ENCODE peak calls at places on chromosomes 1 and 21, in eight cellular contexts. W is K562, Q is AG09319, H is body of pancreas, K is sigmoid colon, X is fibroblast of pulmonary artery, U is fibroblast of the aortic adventitia, Y is GM13977. G is an unnamed sample.

GRCh38 chr1:165352442-165353293 is 3.8 kb downstream of the LMX1A start:
- DNase-seq in W (no peak), Q (no peak), H (no peak), K (no peak), X (no peak), U (no peak), Y (no peak), G (no peak)

GRCh38 chr1:92240034-92240433 is 22.3 kb downstream of the C1orf146 start:
- DNase-seq in W (no peak), Q (no peak), H (no peak), K (no peak), X (no peak), U (no peak), Y (no peak), G (no peak)

GRCh38 chr21:42061195-42061865 is 9.8 kb upstream of the UMODL1 start:
- DNase-seq in W (no peak), Q (no peak), H (peak), K (peak), X (no peak), U (no peak), Y (peak), G (peak)

GRCh38 chr1:151166506-151166956 is 587 bp downstream of the SCNM1 start:
- DNase-seq in W (no peak), Q (no peak), H (no peak), K (peak), X (peak), U (peak), Y (no peak), G (peak)

GRCh38 chr1:230176871-230177411 is 109.9 kb downstream of the GALNT2 start:
- DNase-seq in W (peak), Q (no peak), H (peak), K (peak), X (peak), U (peak), Y (no peak), G (peak)

GRCh38 chr1:2585318-2586092 is 1.1 kb upstream of the PRXL2B start:
- DNase-seq in W (peak), Q (no peak), H (peak), K (peak), X (peak), U (peak), Y (peak), G (peak)

GRCh38 chr1:240254006-240254405 is 162.3 kb downstream of the FMN2 start:
- DNase-seq in W (no peak), Q (no peak), H (no peak), K (no peak), X (no peak), U (no peak), Y (no peak), G (no peak)

GRCh38 chr1:150387200-150387599 is 23.3 kb downstream of the RPRD2 start:
- DNase-seq in W (no peak), Q (no peak), H (no peak), K (no peak), X (no peak), U (no peak), Y (no peak), G (no peak)

GRCh38 chr1:180040034-180040433 is 85.4 kb downstream of the CEP350 start:
- DNase-seq in W (no peak), Q (no peak), H (no peak), K (no peak), X (peak), U (peak), Y (no peak), G (peak)

GRCh38 chr1:52669696-52670095 is 28.5 kb downstream of the COA7 start:
- DNase-seq in W (no peak), Q (no peak), H (no peak), K (no peak), X (peak), U (peak), Y (no peak), G (no peak)

GRCh38 chr1:68384321-68384813 is 65.4 kb downstream of the RPE65 start:
- DNase-seq in W (peak), Q (peak), H (peak), K (no peak), X (peak), U (peak), Y (no peak), G (peak)

GRCh38 chr1:221751267-221751887 is 9.5 kb upstream of the DUSP10 start:
- DNase-seq in W (no peak), Q (no peak), H (no peak), K (no peak), X (no peak), U (no peak), Y (no peak), G (no peak)

GRCh38 chr1:42682739-42683529 is 716 bp downstream of the YBX1 start:
- DNase-seq in W (peak), Q (peak), H (peak), K (peak), X (peak), U (peak), Y (peak), G (peak)

GRCh38 chr1:161071886-161072371 is 2.2 kb upstream of the ARHGAP30 start:
- DNase-seq in W (peak), Q (peak), H (peak), K (no peak), X (peak), U (peak), Y (peak), G (peak)

GRCh38 chr1:40757084-40757483 is 26.5 kb upstream of the KCNQ4 start:
- DNase-seq in W (no peak), Q (no peak), H (no peak), K (no peak), X (no peak), U (no peak), Y (no peak), G (no peak)

GRCh38 chr1:228827026-228827425 is 91.7 kb downstream of the RHOU start:
- DNase-seq in W (no peak), Q (no peak), H (no peak), K (no peak), X (peak), U (no peak), Y (no peak), G (no peak)

GRCh38 chr1:53367503-53368313 is 39.8 kb upstream of the LRP8 start:
- DNase-seq in W (peak), Q (no peak), H (peak), K (no peak), X (no peak), U (no peak), Y (peak), G (peak)

GRCh38 chr1:1359316-1359667 is 937 bp upstream of the MXRA8 start:
- DNase-seq in W (no peak), Q (peak), H (no peak), K (no peak), X (no peak), U (peak), Y (no peak), G (no peak)

GRCh38 chr1:25866288-25866687 is 7.0 kb upstream of the AUNIP start:
- DNase-seq in W (no peak), Q (no peak), H (no peak), K (no peak), X (no peak), U (no peak), Y (no peak), G (no peak)

GRCh38 chr1:53766194-53766748 is 27.3 kb upstream of the GLIS1 start:
- DNase-seq in W (no peak), Q (no peak), H (no peak), K (no peak), X (no peak), U (no peak), Y (no peak), G (no peak)

GRCh38 chr1:204223129-204223860 is 9.5 kb upstream of the GOLT1A start:
- DNase-seq in W (no peak), Q (no peak), H (no peak), K (no peak), X (no peak), U (no peak), Y (no peak), G (no peak)

GRCh38 chr1:20216574-20216973 is 30.3 kb upstream of the PLA2G2C start:
- DNase-seq in W (peak), Q (no peak), H (no peak), K (no peak), X (peak), U (peak), Y (peak), G (peak)

GRCh38 chr1:244953865-244954264 is 89.5 kb upstream of the HNRNPU start:
- DNase-seq in W (no peak), Q (no peak), H (no peak), K (no peak), X (no peak), U (no peak), Y (no peak), G (no peak)

GRCh38 chr1:193070942-193071341 is 11.5 kb downstream of the RO60 start:
- DNase-seq in W (peak), Q (no peak), H (no peak), K (no peak), X (no peak), U (no peak), Y (no peak), G (peak)

GRCh38 chr1:194273660-194274059 is 1087.2 kb upstream of the B3GALT2 start:
- DNase-seq in W (no peak), Q (no peak), H (no peak), K (no peak), X (no peak), U (no peak), Y (no peak), G (no peak)

GRCh38 chr1:215888159-215888558 is 321.1 kb downstream of the KCTD3 start:
- DNase-seq in W (no peak), Q (no peak), H (no peak), K (no peak), X (no peak), U (no peak), Y (no peak), G (no peak)
- TF ChIP-seq CTCF in W (no peak), Q (no peak), H (no peak), K (no peak), X (no peak), U (no peak), Y (peak), G (no peak)

GRCh38 chr1:60847855-60848582 is 234.3 kb upstream of the NFIA start:
- DNase-seq in W (no peak), Q (no peak), H (no peak), K (no peak), X (no peak), U (no peak), Y (no peak), G (no peak)

GRCh38 chr1:60849401-60849800 is 233.0 kb upstream of the NFIA start:
- DNase-seq in W (no peak), Q (no peak), H (no peak), K (no peak), X (no peak), U (no peak), Y (no peak), G (no peak)

GRCh38 chr1:60850084-60850483 is 232.3 kb upstream of the NFIA start:
- DNase-seq in W (no peak), Q (no peak), H (no peak), K (no peak), X (no peak), U (no peak), Y (no peak), G (no peak)

GRCh38 chr1:60848583-60849188 is 233.7 kb upstream of the NFIA start:
- DNase-seq in W (peak), Q (peak), H (no peak), K (no peak), X (peak), U (peak), Y (no peak), G (peak)
- TF ChIP-seq CTCF in W (peak), Q (peak), H (no peak), K (no peak), X (peak), U (peak), Y (peak), G (peak)

DNA sequence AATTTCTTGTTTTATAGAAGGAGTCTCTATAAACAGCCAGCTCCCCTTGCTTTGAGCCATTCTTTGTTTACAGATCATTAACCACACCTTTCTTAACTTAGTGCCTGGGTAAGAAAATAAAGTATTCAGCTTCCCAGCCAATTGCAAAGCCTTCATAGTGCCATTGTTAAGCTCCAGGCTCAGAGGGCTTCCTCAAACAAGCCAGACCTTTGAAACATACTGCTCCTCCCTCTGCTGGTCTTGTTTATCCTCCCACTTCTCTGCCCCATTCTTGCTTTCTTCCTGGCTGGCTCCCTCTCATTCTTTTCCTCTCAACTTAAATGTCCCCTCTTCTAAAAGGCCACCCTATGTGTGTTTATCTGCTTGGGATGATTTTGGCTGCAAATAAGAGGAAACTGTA is 319.4 kb upstream of the ST6GALNAC5 start:
- DNase-seq in W (no peak), Q (no peak), H (no peak), K (no peak), X (peak), U (no peak), Y (no peak), G (no peak)
- TF ChIP-seq CTCF in W (no peak), Q (no peak), H (no peak), K (no peak), X (no peak), U (no peak), Y (no peak), G (no peak)

GRCh38 chr1:213613549-213613948 is 374.2 kb upstream of the PROX1 start:
- DNase-seq in W (no peak), Q (no peak), H (no peak), K (no peak), X (no peak), U (no peak), Y (no peak), G (no peak)
- TF ChIP-seq CTCF in W (no peak), Q (no peak), H (no peak), K (no peak), X (no peak), U (no peak), Y (no peak), G (no peak)

GRCh38 chr1:8814870-8815269 is 2.6 kb downstream of the RERE start:
- DNase-seq in W (peak), Q (no peak), H (peak), K (no peak), X (no peak), U (no peak), Y (no peak), G (no peak)
- TF ChIP-seq CTCF in W (peak), Q (no peak), H (no peak), K (no peak), X (no peak), U (no peak), Y (peak), G (no peak)

GRCh38 chr1:162632234-162632666 is at the start of gene DDR2:
- DNase-seq in W (no peak), Q (peak), H (peak), K (peak), X (peak), U (peak), Y (no peak), G (no peak)

GRCh38 chr1:162635418-162635817 is 3.2 kb downstream of the DDR2 start:
- DNase-seq in W (no peak), Q (no peak), H (no peak), K (no peak), X (no peak), U (no peak), Y (no peak), G (no peak)

GRCh38 chr1:162632743-162633326 is 571 bp downstream of the DDR2 start:
- DNase-seq in W (no peak), Q (no peak), H (no peak), K (peak), X (peak), U (peak), Y (no peak), G (no peak)

GRCh38 chr1:162631546-162632233 is 574 bp upstream of the DDR2 start:
- DNase-seq in W (peak), Q (no peak), H (no peak), K (peak), X (peak), U (peak), Y (no peak), G (no peak)

GRCh38 chr1:162633327-162633762 is 1.1 kb downstream of the DDR2 start:
- DNase-seq in W (no peak), Q (no peak), H (no peak), K (no peak), X (peak), U (peak), Y (no peak), G (no peak)
- TF ChIP-seq CTCF in W (no peak), Q (peak), H (no peak), K (no peak), X (peak), U (peak), Y (no peak), G (no peak)

DNA sequence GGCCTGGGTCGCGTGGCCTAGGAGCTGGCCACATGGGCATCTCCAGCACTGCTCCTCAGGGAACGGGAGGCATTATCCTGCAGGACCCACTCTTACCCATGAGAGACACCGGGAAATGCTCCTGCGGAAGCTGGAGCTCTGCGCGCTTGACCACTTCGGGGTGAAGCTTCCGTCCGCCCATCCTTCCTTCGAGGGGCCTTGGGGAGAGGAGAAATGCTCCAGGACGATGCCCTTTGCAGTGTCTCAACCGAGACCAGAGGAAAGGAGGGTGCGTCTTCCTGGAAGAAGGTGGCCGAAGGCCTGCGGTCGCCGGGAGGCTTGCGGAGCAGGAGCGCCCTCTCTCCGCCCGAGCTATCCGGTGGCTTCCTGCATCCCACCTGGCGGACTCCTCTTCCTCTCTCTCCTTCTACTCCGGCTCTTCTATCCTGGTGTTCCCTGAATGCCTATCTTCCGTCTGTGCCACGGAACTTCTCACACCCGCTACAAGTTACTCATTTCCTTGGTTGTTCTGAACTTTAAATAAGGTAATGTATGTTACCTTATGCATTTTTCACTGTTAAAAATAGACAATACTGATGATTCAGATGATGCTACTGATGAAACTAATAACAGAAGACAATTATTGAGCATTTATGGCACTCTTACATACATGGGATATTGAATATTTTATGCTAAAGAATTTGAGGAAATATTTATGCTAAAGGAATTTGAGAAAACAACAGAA is 91.4 kb downstream of the PRKAB2 start:
- DNase-seq in W (no peak), Q (no peak), H (no peak), K (no peak), X (no peak), U (no peak), Y (peak), G (no peak)
- TF ChIP-seq CTCF in W (peak), Q (no peak), H (no peak), K (no peak), X (no peak), U (no peak), Y (peak), G (no peak)

DNA sequence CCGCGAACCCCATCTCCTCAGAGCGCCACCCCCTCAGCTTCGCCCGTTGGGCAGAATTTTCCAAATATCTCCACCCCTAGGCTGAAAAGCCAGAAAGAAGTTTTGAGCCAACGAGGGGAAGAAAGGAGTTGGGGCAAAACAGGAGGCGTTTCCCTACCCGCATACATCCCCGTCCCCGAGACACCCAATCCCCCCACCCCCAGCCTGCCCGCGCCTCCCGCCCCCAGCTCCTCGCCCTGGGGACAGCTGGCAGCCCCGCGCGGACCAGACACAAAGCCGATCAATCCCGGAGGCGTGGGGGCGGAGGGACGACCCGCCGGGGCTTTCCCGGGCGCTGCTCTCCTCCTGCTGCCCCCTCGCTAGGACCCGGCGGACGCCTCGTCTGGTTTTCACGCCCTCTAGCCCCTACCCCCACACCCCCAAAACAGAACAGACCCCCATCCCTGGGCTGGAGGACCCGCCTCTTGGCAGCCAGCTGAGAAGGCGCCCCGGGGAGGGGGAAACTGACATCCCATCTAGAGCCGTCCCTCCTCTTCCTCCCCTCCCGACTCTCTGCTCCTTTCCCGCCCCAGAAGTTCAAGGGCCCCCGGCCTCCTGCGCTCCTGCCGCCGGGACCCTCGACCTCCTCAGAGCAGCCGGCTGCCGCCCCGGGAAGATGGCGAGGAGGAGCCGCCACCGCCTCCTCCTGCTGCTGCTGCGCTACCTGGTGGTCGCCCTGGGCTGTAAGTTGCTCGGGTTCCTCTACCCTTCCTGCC is at the start of gene JAM2:
- DNase-seq in W (peak), Q (no peak), H (peak), K (peak), X (peak), U (no peak), Y (peak), G (no peak)
- TF ChIP-seq CTCF in W (no peak), Q (peak), H (no peak), K (no peak), X (peak), U (peak), Y (peak), G (no peak)

DNA sequence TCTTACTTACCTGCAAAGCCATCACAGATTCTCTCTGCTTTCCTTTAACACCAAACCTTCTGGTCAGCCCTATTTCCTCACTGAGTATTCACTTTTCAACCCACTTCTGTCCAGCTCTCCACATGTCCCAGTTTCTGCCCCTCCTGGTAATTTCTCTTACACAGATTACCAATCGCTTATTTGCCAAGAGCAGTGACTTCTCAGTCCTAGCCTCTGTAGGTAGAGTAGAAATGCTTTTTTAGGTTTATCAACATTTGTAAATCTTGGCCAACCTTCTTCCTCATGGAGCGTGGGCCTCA is 33.6 kb upstream of the LRRC8C start:
- DNase-seq in W (no peak), Q (no peak), H (no peak), K (no peak), X (no peak), U (no peak), Y (no peak), G (no peak)
- TF ChIP-seq CTCF in W (no peak), Q (no peak), H (no peak), K (no peak), X (no peak), U (no peak), Y (no peak), G (no peak)

DNA sequence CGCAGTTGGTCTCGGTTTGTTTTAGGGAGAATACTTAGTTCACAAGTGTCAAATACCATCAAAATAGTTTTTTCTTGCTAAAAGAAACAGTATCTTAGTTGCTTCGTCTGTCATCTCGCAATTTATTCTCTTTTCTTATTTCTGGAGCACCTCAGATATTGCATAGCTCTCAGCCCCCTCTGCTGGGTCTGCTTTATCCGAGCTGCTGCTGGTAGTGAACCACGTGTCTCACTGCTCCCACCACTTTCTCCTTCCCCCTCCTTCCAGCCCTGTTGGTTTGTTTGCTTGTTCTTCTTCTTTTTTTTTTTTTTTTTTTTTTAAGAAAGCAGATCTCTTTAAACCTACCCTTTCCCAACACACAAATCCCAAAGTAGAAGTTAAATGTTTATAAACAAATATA is 170.8 kb downstream of the EDEM3 start:
- DNase-seq in W (no peak), Q (no peak), H (no peak), K (no peak), X (no peak), U (no peak), Y (no peak), G (no peak)
- TF ChIP-seq CTCF in W (no peak), Q (no peak), H (no peak), K (no peak), X (no peak), U (no peak), Y (no peak), G (no peak)